ENCODE peak calls at places on chromosomes 13 and 19, in six cellular contexts. I is breast epithelium; Z is foreskin keratinocyte; Y is NCI-H2029 treated with DMSO at 0.1 percent for 48 hours; X is left cardiac atrium; J is effector memory CD4-positive, alpha-beta T cell. N is an unnamed sample.
A peak's percentile ranks its signal among the peaks of the same experiment; 100 is the strongest.

GRCh38 chr19:53190253-53190652 is 2.9 kb downstream of the ZNF665 start:
- DNase-seq in I (no peak), Z (no peak), Y (no peak), X (no peak), J (no peak), N (no peak)

GRCh38 chr19:18733196-18733647 is 49.7 kb downstream of the CRTC1 start:
- DNase-seq in I (no peak), Z (no peak), Y (peak; percentile 51), X (no peak), J (no peak), N (no peak)

GRCh38 chr19:16025108-16026101 is 50.9 kb upstream of the TPM4 start:
- DNase-seq in I (no peak), Z (no peak), Y (no peak), X (peak; percentile 34), J (no peak), N (no peak)

GRCh38 chr19:10769533-10770491 is 51.9 kb downstream of the DNM2 start:
- DNase-seq in I (no peak), Z (no peak), Y (no peak), X (peak; percentile 69), J (no peak), N (no peak)

GRCh38 chr19:33193864-33194362 is at the start of gene LRP3:
- DNase-seq in I (no peak), Z (no peak), Y (no peak), X (no peak), J (no peak), N (no peak)

GRCh38 chr19:1884719-1885334 is 469 bp downstream of the ABHD17A start:
- DNase-seq in I (no peak), Z (no peak), Y (no peak), X (no peak), J (no peak), N (no peak)

GRCh38 chr19:8324186-8325050 is 3.1 kb downstream of the RPS28 start:
- DNase-seq in I (no peak), Z (no peak), Y (peak; percentile 48), X (peak; percentile 40), J (no peak), N (no peak)

GRCh38 chr19:19866599-19867248 is 1.0 kb downstream of the ZNF253 start:
- DNase-seq in I (no peak), Z (no peak), Y (no peak), X (peak; percentile 45), J (peak; percentile 35), N (no peak)

GRCh38 chr13:103188688-103189326 is 122.6 kb upstream of the SLC10A2 start:
- DNase-seq in I (no peak), Z (no peak), Y (no peak), X (no peak), J (no peak), N (peak; percentile 4)

GRCh38 chr19:56837492-56837891 is 3.0 kb downstream of the PEG3 start:
- DNase-seq in I (peak; percentile 70), Z (no peak), Y (no peak), X (peak; percentile 86), J (no peak), N (no peak)

GRCh38 chr19:51022526-51022925 is 3.0 kb upstream of the KLK10 start:
- DNase-seq in I (no peak), Z (no peak), Y (no peak), X (no peak), J (no peak), N (no peak)

GRCh38 chr19:41226053-41226873 is 7.2 kb downstream of the AXL start:
- DNase-seq in I (peak; percentile 31), Z (no peak), Y (no peak), X (peak; percentile 73), J (peak; percentile 11), N (no peak)

GRCh38 chr13:98681017-98681416 is 71.5 kb downstream of the SLC15A1 start:
- DNase-seq in I (no peak), Z (no peak), Y (no peak), X (no peak), J (no peak), N (no peak)

GRCh38 chr19:37933965-37934364 is 27.0 kb downstream of the SIPA1L3 start:
- DNase-seq in I (no peak), Z (peak; percentile 30), Y (no peak), X (peak; percentile 50), J (no peak), N (peak; percentile 73)